ENCODE peak calls at places on chromosomes 1 and 21, in nine cellular contexts. One of them, this sample, is unnamed.

GRCh38 chr1:161098161-161099068 is at the start of gene KLHDC9:
- DNase-seq in astrocyte of the spinal cord: peak; percentile 84
- DNase-seq in fibroblast of pulmonary artery: peak; percentile 79
- DNase-seq in BJ: no peak
- DNase-seq in A549: peak; percentile 75
- DNase-seq in AG10803: peak; percentile 71
- DNase-seq in Panc1: peak; percentile 86
- DNase-seq in left ventricle myocardium inferior: peak; percentile 71
- DNase-seq in psoas muscle: peak; percentile 66
- DNase-seq in this sample: peak; percentile 66

GRCh38 chr1:197439708-197440107 is 171.7 kb downstream of the CRB1 start:
- DNase-seq in astrocyte of the spinal cord: no peak
- DNase-seq in fibroblast of pulmonary artery: no peak
- DNase-seq in BJ: no peak
- DNase-seq in A549: no peak
- DNase-seq in AG10803: no peak
- DNase-seq in Panc1: no peak
- DNase-seq in left ventricle myocardium inferior: no peak
- DNase-seq in psoas muscle: no peak
- DNase-seq in this sample: no peak

GRCh38 chr1:245997471-245998258 is 509.4 kb downstream of the SMYD3 start:
- DNase-seq in astrocyte of the spinal cord: peak; percentile 72
- DNase-seq in fibroblast of pulmonary artery: peak; percentile 73
- DNase-seq in BJ: no peak
- DNase-seq in A549: peak; percentile 29
- DNase-seq in AG10803: peak; percentile 48
- DNase-seq in Panc1: no peak
- DNase-seq in left ventricle myocardium inferior: peak; percentile 56
- DNase-seq in psoas muscle: no peak
- DNase-seq in this sample: peak; percentile 50

GRCh38 chr1:179217943-179218507 is 11.5 kb downstream of the ABL2 start:
- DNase-seq in astrocyte of the spinal cord: peak; percentile 25
- DNase-seq in fibroblast of pulmonary artery: peak; percentile 76
- DNase-seq in BJ: no peak
- DNase-seq in A549: no peak
- DNase-seq in AG10803: peak; percentile 70
- DNase-seq in Panc1: no peak
- DNase-seq in left ventricle myocardium inferior: no peak
- DNase-seq in psoas muscle: no peak
- DNase-seq in this sample: peak; percentile 80

GRCh38 chr21:35026617-35027557 is 22.2 kb downstream of the RUNX1 start:
- DNase-seq in astrocyte of the spinal cord: peak; percentile 66
- DNase-seq in fibroblast of pulmonary artery: peak; percentile 69
- DNase-seq in BJ: no peak
- DNase-seq in A549: peak; percentile 31
- DNase-seq in AG10803: peak; percentile 45
- DNase-seq in Panc1: no peak
- DNase-seq in left ventricle myocardium inferior: peak; percentile 68
- DNase-seq in psoas muscle: peak; percentile 66
- DNase-seq in this sample: no peak

GRCh38 chr1:100001462-100001861 is 31.7 kb downstream of the SLC35A3 start:
- DNase-seq in astrocyte of the spinal cord: no peak
- DNase-seq in fibroblast of pulmonary artery: no peak
- DNase-seq in BJ: no peak
- DNase-seq in A549: no peak
- DNase-seq in AG10803: no peak
- DNase-seq in Panc1: no peak
- DNase-seq in left ventricle myocardium inferior: no peak
- DNase-seq in psoas muscle: no peak
- DNase-seq in this sample: no peak

GRCh38 chr1:96360036-96360795 is 361.4 kb upstream of the PTBP2 start:
- DNase-seq in astrocyte of the spinal cord: peak; percentile 20
- DNase-seq in fibroblast of pulmonary artery: no peak
- DNase-seq in BJ: no peak
- DNase-seq in A549: peak; percentile 23
- DNase-seq in AG10803: peak; percentile 56
- DNase-seq in Panc1: no peak
- DNase-seq in left ventricle myocardium inferior: no peak
- DNase-seq in psoas muscle: no peak
- DNase-seq in this sample: peak; percentile 76

GRCh38 chr1:71667224-71667623 is 586.4 kb upstream of the ZRANB2 start:
- DNase-seq in astrocyte of the spinal cord: peak; percentile 22
- DNase-seq in fibroblast of pulmonary artery: peak; percentile 15
- DNase-seq in BJ: no peak
- DNase-seq in A549: no peak
- DNase-seq in AG10803: peak; percentile 68
- DNase-seq in Panc1: no peak
- DNase-seq in left ventricle myocardium inferior: no peak
- DNase-seq in psoas muscle: no peak
- DNase-seq in this sample: peak; percentile 53

DNA sequence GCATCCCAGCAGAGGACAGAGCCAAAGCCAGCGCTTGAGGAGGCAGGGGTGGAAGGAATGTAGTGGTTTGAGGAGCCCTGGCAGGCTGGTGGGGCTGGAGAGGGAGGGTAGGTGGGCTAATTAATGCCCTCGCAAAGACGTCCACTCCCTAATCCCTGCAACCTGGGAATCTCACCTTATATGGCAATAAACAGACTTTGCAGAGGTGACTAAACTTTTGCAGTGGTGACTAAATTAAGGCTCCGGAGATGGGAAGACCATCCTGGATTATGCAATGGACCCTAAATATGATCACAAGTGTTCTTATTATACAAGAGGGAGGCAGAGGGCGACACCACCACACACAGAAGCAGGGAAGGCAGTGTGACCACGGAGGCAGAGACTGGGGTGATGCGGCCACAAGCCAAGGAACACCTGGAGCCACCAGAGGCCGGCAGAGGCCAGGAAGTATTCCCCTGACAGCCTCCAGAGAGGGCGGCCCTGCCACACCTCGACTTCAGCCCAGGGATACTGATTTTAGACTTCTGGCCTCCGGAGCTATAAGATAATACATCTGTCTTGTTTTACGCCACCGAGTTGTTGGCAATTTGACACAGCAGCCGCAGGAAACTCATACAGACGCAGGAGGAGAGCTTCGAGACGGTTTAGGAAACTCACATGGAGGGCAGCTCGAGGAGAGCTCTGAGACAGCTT is 23.1 kb upstream of the NPPB start:
- DNase-seq in astrocyte of the spinal cord: no peak
- DNase-seq in fibroblast of pulmonary artery: no peak
- DNase-seq in BJ: no peak
- DNase-seq in A549: peak; percentile 10
- DNase-seq in AG10803: no peak
- DNase-seq in Panc1: no peak
- DNase-seq in left ventricle myocardium inferior: no peak
- DNase-seq in psoas muscle: no peak
- DNase-seq in this sample: no peak
- TF ChIP-seq CTCF in astrocyte of the spinal cord: no peak
- TF ChIP-seq CTCF in fibroblast of pulmonary artery: no peak
- TF ChIP-seq CTCF in BJ: no peak
- TF ChIP-seq CTCF in A549: no peak
- TF ChIP-seq CTCF in AG10803: no peak
- TF ChIP-seq CTCF in Panc1: no peak
- TF ChIP-seq CTCF in left ventricle myocardium inferior: no peak
- TF ChIP-seq CTCF in psoas muscle: no peak
- TF ChIP-seq CTCF in this sample: no peak

GRCh38 chr1:227549892-227550291 is 13.5 kb upstream of the ZNF678 start:
- DNase-seq in astrocyte of the spinal cord: no peak
- DNase-seq in fibroblast of pulmonary artery: no peak
- DNase-seq in BJ: no peak
- DNase-seq in A549: no peak
- DNase-seq in AG10803: no peak
- DNase-seq in Panc1: no peak
- DNase-seq in left ventricle myocardium inferior: no peak
- DNase-seq in psoas muscle: no peak
- DNase-seq in this sample: no peak

GRCh38 chr1:227548448-227548847 is 14.9 kb upstream of the ZNF678 start:
- DNase-seq in astrocyte of the spinal cord: no peak
- DNase-seq in fibroblast of pulmonary artery: no peak
- DNase-seq in BJ: no peak
- DNase-seq in A549: no peak
- DNase-seq in AG10803: no peak
- DNase-seq in Panc1: no peak
- DNase-seq in left ventricle myocardium inferior: no peak
- DNase-seq in psoas muscle: no peak
- DNase-seq in this sample: no peak

GRCh38 chr1:227546598-227547313 is 16.6 kb upstream of the ZNF678 start:
- DNase-seq in astrocyte of the spinal cord: no peak
- DNase-seq in fibroblast of pulmonary artery: no peak
- DNase-seq in BJ: no peak
- DNase-seq in A549: no peak
- DNase-seq in AG10803: no peak
- DNase-seq in Panc1: no peak
- DNase-seq in left ventricle myocardium inferior: no peak
- DNase-seq in psoas muscle: no peak
- DNase-seq in this sample: no peak

GRCh38 chr1:227546055-227546454 is 17.3 kb upstream of the ZNF678 start:
- DNase-seq in astrocyte of the spinal cord: no peak
- DNase-seq in fibroblast of pulmonary artery: no peak
- DNase-seq in BJ: no peak
- DNase-seq in A549: no peak
- DNase-seq in AG10803: no peak
- DNase-seq in Panc1: no peak
- DNase-seq in left ventricle myocardium inferior: no peak
- DNase-seq in psoas muscle: no peak
- DNase-seq in this sample: no peak

DNA sequence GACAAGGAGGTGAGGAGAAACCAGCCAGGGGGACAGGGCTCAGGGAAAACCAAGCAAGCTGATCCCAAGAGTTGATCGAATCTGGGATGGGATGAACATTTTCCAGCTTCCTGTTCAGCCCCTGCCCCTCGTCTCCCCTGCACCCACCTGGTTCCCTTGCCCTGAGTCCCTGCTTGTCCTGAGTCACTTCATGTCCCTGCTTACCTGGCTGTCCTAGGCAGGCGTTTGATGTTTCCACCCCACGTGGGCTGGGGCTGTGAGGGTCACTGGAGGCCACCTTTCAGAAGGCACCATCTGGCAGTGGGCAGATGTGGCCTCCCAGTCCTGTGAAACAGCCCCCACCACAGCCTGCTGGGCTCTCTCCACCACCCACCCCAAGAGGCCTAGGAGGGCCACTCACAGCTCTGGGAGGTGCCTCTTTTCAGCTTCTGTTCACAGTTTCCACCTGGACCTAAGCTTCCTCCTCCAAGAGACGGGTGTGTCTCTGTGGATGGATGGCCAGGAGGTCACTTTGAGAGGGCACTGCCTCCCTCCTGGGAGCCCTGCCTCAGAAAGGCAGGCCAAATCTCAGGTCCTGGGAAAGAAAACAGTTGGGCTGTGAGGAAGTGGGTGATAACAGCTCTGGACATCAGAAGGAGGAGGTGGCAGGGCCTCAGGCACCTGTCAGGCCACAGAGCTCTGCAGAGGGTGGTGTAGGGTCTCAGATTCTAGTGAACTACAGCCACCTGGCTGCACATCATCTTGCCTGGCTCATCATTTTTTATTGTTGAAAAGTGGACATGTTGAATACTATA is 15.6 kb upstream of the ZNF678 start:
- DNase-seq in astrocyte of the spinal cord: no peak
- DNase-seq in fibroblast of pulmonary artery: no peak
- DNase-seq in BJ: no peak
- DNase-seq in A549: no peak
- DNase-seq in AG10803: no peak
- DNase-seq in Panc1: no peak
- DNase-seq in left ventricle myocardium inferior: no peak
- DNase-seq in psoas muscle: no peak
- DNase-seq in this sample: no peak
- H3K4me3 ChIP-seq in astrocyte of the spinal cord: no peak overlapping the region
- H3K4me3 ChIP-seq in fibroblast of pulmonary artery: no peak overlapping the region
- H3K4me3 ChIP-seq in BJ: no peak overlapping the region
- H3K4me3 ChIP-seq in A549: no peak overlapping the region
- H3K4me3 ChIP-seq in AG10803: no peak overlapping the region
- H3K4me3 ChIP-seq in Panc1: no peak overlapping the region
- H3K4me3 ChIP-seq in left ventricle myocardium inferior: no peak overlapping the region
- H3K4me3 ChIP-seq in psoas muscle: no peak overlapping the region
- H3K4me3 ChIP-seq in this sample: no peak overlapping the region

GRCh38 chr1:11569551-11569950 is 84.7 kb downstream of the FBXO2 start:
- DNase-seq in astrocyte of the spinal cord: no peak
- DNase-seq in fibroblast of pulmonary artery: no peak
- DNase-seq in BJ: no peak
- DNase-seq in A549: no peak
- DNase-seq in AG10803: no peak
- DNase-seq in Panc1: no peak
- DNase-seq in left ventricle myocardium inferior: no peak
- DNase-seq in psoas muscle: no peak
- DNase-seq in this sample: no peak

GRCh38 chr1:11569954-11570353 is 84.3 kb downstream of the FBXO2 start:
- DNase-seq in astrocyte of the spinal cord: no peak
- DNase-seq in fibroblast of pulmonary artery: no peak
- DNase-seq in BJ: no peak
- DNase-seq in A549: no peak
- DNase-seq in AG10803: no peak
- DNase-seq in Panc1: no peak
- DNase-seq in left ventricle myocardium inferior: no peak
- DNase-seq in psoas muscle: no peak
- DNase-seq in this sample: no peak

GRCh38 chr1:11573293-11573692 is 80.9 kb downstream of the FBXO2 start:
- DNase-seq in astrocyte of the spinal cord: no peak
- DNase-seq in fibroblast of pulmonary artery: no peak
- DNase-seq in BJ: no peak
- DNase-seq in A549: no peak
- DNase-seq in AG10803: no peak
- DNase-seq in Panc1: no peak
- DNase-seq in left ventricle myocardium inferior: no peak
- DNase-seq in psoas muscle: no peak
- DNase-seq in this sample: no peak

GRCh38 chr1:11570821-11571220 is 83.4 kb downstream of the FBXO2 start:
- DNase-seq in astrocyte of the spinal cord: no peak
- DNase-seq in fibroblast of pulmonary artery: no peak
- DNase-seq in BJ: no peak
- DNase-seq in A549: no peak
- DNase-seq in AG10803: no peak
- DNase-seq in Panc1: no peak
- DNase-seq in left ventricle myocardium inferior: no peak
- DNase-seq in psoas muscle: no peak
- DNase-seq in this sample: no peak

GRCh38 chr1:11571906-11572616 is 82.2 kb downstream of the FBXO2 start:
- DNase-seq in astrocyte of the spinal cord: no peak
- DNase-seq in fibroblast of pulmonary artery: no peak
- DNase-seq in BJ: no peak
- DNase-seq in A549: no peak
- DNase-seq in AG10803: no peak
- DNase-seq in Panc1: no peak
- DNase-seq in left ventricle myocardium inferior: no peak
- DNase-seq in psoas muscle: no peak
- DNase-seq in this sample: no peak
- TF ChIP-seq CTCF in astrocyte of the spinal cord: no peak
- TF ChIP-seq CTCF in fibroblast of pulmonary artery: peak; percentile 5
- TF ChIP-seq CTCF in BJ: no peak
- TF ChIP-seq CTCF in A549: no peak
- TF ChIP-seq CTCF in AG10803: peak; percentile 10
- TF ChIP-seq CTCF in Panc1: no peak
- TF ChIP-seq CTCF in left ventricle myocardium inferior: peak; percentile 26
- TF ChIP-seq CTCF in psoas muscle: no peak
- TF ChIP-seq CTCF in this sample: peak; percentile 10

GRCh38 chr1:167441222-167441621 is 77.1 kb downstream of the CD247 start:
- DNase-seq in astrocyte of the spinal cord: no peak
- DNase-seq in fibroblast of pulmonary artery: no peak
- DNase-seq in BJ: no peak
- DNase-seq in A549: no peak
- DNase-seq in AG10803: no peak
- DNase-seq in Panc1: no peak
- DNase-seq in left ventricle myocardium inferior: no peak
- DNase-seq in psoas muscle: no peak
- DNase-seq in this sample: no peak

GRCh38 chr1:167443757-167444156 is 74.6 kb downstream of the CD247 start:
- DNase-seq in astrocyte of the spinal cord: no peak
- DNase-seq in fibroblast of pulmonary artery: no peak
- DNase-seq in BJ: no peak
- DNase-seq in A549: no peak
- DNase-seq in AG10803: no peak
- DNase-seq in Panc1: no peak
- DNase-seq in left ventricle myocardium inferior: no peak
- DNase-seq in psoas muscle: no peak
- DNase-seq in this sample: no peak

GRCh38 chr1:167442854-167443565 is 75.3 kb downstream of the CD247 start:
- DNase-seq in astrocyte of the spinal cord: no peak
- DNase-seq in fibroblast of pulmonary artery: no peak
- DNase-seq in BJ: no peak
- DNase-seq in A549: no peak
- DNase-seq in AG10803: no peak
- DNase-seq in Panc1: no peak
- DNase-seq in left ventricle myocardium inferior: no peak
- DNase-seq in psoas muscle: no peak
- DNase-seq in this sample: no peak

GRCh38 chr1:167440776-167441175 is 77.6 kb downstream of the CD247 start:
- DNase-seq in astrocyte of the spinal cord: no peak
- DNase-seq in fibroblast of pulmonary artery: no peak
- DNase-seq in BJ: no peak
- DNase-seq in A549: no peak
- DNase-seq in AG10803: no peak
- DNase-seq in Panc1: no peak
- DNase-seq in left ventricle myocardium inferior: no peak
- DNase-seq in psoas muscle: no peak
- DNase-seq in this sample: no peak

DNA sequence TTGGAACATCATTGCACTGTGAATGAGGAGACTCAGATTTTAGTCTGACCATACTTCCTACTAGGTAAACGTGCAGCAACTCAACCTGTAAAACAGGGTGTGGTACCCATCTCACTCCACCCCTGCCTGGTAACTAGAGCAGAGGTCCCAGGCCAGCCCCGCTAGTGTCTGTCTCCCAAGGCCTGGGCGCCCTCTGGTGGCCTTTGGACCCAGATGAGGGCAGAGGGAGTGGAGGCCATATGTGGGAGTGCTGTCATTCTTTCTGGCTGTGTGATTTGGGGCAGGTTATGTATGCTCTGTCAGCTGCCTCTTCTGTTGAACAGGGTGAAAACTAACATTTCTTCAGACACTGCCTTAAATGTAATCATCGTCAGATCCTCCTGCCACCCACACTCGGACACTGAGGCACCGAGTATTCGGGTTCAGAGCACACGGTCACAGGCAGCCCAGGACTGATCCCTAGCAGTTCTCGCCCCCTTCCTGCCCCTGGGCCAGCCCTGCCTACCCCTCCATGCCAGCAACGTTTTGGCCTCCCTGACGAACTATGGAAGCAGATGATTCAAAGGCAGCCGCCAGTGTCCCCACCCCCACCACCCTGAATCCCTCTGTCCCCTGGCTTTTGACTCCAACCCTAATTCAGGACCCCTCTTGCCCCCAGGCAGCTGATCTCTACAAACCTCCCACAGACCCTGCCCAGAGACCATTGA is 76.0 kb downstream of the CD247 start:
- DNase-seq in astrocyte of the spinal cord: peak; percentile 64
- DNase-seq in fibroblast of pulmonary artery: peak; percentile 78
- DNase-seq in BJ: no peak
- DNase-seq in A549: peak; percentile 79
- DNase-seq in AG10803: peak; percentile 67
- DNase-seq in Panc1: peak; percentile 39
- DNase-seq in left ventricle myocardium inferior: peak; percentile 85
- DNase-seq in psoas muscle: peak; percentile 85
- DNase-seq in this sample: peak; percentile 71
- H3K4me3 ChIP-seq in astrocyte of the spinal cord: no peak overlapping the region
- H3K4me3 ChIP-seq in fibroblast of pulmonary artery: no peak overlapping the region
- H3K4me3 ChIP-seq in BJ: no peak overlapping the region
- H3K4me3 ChIP-seq in A549: no peak overlapping the region
- H3K4me3 ChIP-seq in AG10803: no peak overlapping the region
- H3K4me3 ChIP-seq in Panc1: no peak overlapping the region
- H3K4me3 ChIP-seq in left ventricle myocardium inferior: no peak overlapping the region
- H3K4me3 ChIP-seq in psoas muscle: no peak overlapping the region
- H3K4me3 ChIP-seq in this sample: no peak overlapping the region